ENCODE peak calls at places on chromosomes 2 and 18, in five cellular contexts. Z is kidney epithelial cell, X is Calu3, L is sigmoid colon, D is GM20000. R is an unnamed sample.

GRCh38 chr2:28250006-28250405 is 142.7 kb upstream of the FOSL2 start:
- DNase-seq in Z (no peak), X (peak; percentile 28), L (no peak), D (no peak), R (no peak)

GRCh38 chr18:74456409-74457042 is 582 bp downstream of the DIPK1C start:
- DNase-seq in Z (no peak), X (no peak), L (no peak), D (no peak), R (no peak)

GRCh38 chr18:41642756-41643155 is 312.3 kb upstream of the PIK3C3 start:
- DNase-seq in Z (no peak), X (no peak), L (no peak), D (no peak), R (no peak)

GRCh38 chr2:41870948-41871522 is 176.8 kb upstream of the PKDCC start:
- DNase-seq in Z (no peak), X (no peak), L (no peak), D (no peak), R (no peak)

GRCh38 chr2:188138313-188138712 is 153.4 kb upstream of the GULP1 start:
- DNase-seq in Z (no peak), X (no peak), L (no peak), D (no peak), R (no peak)

GRCh38 chr18:13584826-13585225 is 141.5 kb downstream of the FAM210A start:
- DNase-seq in Z (no peak), X (no peak), L (no peak), D (no peak), R (no peak)

GRCh38 chr18:7329036-7329435 is 98.1 kb downstream of the LRRC30 start:
- DNase-seq in Z (no peak), X (no peak), L (no peak), D (no peak), R (no peak)

GRCh38 chr2:207352978-207353377 is 176.8 kb upstream of the CREB1 start:
- DNase-seq in Z (no peak), X (no peak), L (no peak), D (no peak), R (no peak)

GRCh38 chr2:144027593-144027992 is 492.3 kb downstream of the ZEB2 start:
- DNase-seq in Z (no peak), X (no peak), L (no peak), D (no peak), R (no peak)

GRCh38 chr2:136916131-136916530 is 150.8 kb downstream of the THSD7B start:
- DNase-seq in Z (peak; percentile 69), X (no peak), L (no peak), D (no peak), R (no peak)

GRCh38 chr18:3982541-3982940 is 472.6 kb downstream of the DLGAP1 start:
- DNase-seq in Z (no peak), X (no peak), L (no peak), D (no peak), R (no peak)

GRCh38 chr2:6791682-6792081 is 74.0 kb downstream of the CMPK2 start:
- DNase-seq in Z (no peak), X (no peak), L (no peak), D (no peak), R (no peak)

GRCh38 chr18:9673296-9674251 is 34.5 kb upstream of the RAB31 start:
- DNase-seq in Z (peak; percentile 99), X (peak; percentile 81), L (no peak), D (peak; percentile 86), R (no peak)

GRCh38 chr2:120879401-120880295 is 144.0 kb downstream of the GLI2 start:
- DNase-seq in Z (no peak), X (no peak), L (no peak), D (no peak), R (peak; percentile 88)

GRCh38 chr2:149330127-149331022 is at the start of gene LYPD6:
- DNase-seq in Z (no peak), X (peak; percentile 83), L (peak; percentile 82), D (peak; percentile 73), R (no peak)

GRCh38 chr18:41071826-41072225 is 883.2 kb upstream of the PIK3C3 start:
- DNase-seq in Z (no peak), X (no peak), L (no peak), D (no peak), R (no peak)

GRCh38 chr2:8003462-8004075 is 678.3 kb upstream of the ID2 start:
- DNase-seq in Z (no peak), X (no peak), L (peak; percentile 88), D (no peak), R (no peak)

GRCh38 chr2:36376319-36376765 is 20.8 kb downstream of the CRIM1 start:
- DNase-seq in Z (no peak), X (peak; percentile 66), L (peak; percentile 92), D (no peak), R (no peak)

GRCh38 chr2:26530696-26531095 is 52.8 kb upstream of the OTOF start:
- DNase-seq in Z (no peak), X (no peak), L (peak; percentile 54), D (no peak), R (no peak)

GRCh38 chr18:75173125-75173432 is 35.9 kb downstream of the PTGR3 start:
- DNase-seq in Z (no peak), X (no peak), L (no peak), D (peak; percentile 89), R (no peak)

GRCh38 chr2:175373001-175373727 is 191.7 kb upstream of the ATP5MC3 start:
- DNase-seq in Z (peak; percentile 23), X (peak; percentile 59), L (no peak), D (no peak), R (no peak)

GRCh38 chr2:98586466-98587140 is 21.7 kb downstream of the COA5 start:
- DNase-seq in Z (no peak), X (no peak), L (no peak), D (no peak), R (no peak)

GRCh38 chr2:55883829-55884228 is 39.8 kb downstream of the EFEMP1 start:
- DNase-seq in Z (no peak), X (no peak), L (no peak), D (no peak), R (no peak)

GRCh38 chr2:55887351-55887750 is 36.2 kb downstream of the EFEMP1 start:
- DNase-seq in Z (no peak), X (no peak), L (no peak), D (no peak), R (no peak)

GRCh38 chr2:55883339-55883738 is 40.2 kb downstream of the EFEMP1 start:
- DNase-seq in Z (no peak), X (no peak), L (no peak), D (no peak), R (no peak)

GRCh38 chr2:55885944-55886281 is 37.7 kb downstream of the EFEMP1 start:
- DNase-seq in Z (no peak), X (no peak), L (no peak), D (no peak), R (no peak)

DNA sequence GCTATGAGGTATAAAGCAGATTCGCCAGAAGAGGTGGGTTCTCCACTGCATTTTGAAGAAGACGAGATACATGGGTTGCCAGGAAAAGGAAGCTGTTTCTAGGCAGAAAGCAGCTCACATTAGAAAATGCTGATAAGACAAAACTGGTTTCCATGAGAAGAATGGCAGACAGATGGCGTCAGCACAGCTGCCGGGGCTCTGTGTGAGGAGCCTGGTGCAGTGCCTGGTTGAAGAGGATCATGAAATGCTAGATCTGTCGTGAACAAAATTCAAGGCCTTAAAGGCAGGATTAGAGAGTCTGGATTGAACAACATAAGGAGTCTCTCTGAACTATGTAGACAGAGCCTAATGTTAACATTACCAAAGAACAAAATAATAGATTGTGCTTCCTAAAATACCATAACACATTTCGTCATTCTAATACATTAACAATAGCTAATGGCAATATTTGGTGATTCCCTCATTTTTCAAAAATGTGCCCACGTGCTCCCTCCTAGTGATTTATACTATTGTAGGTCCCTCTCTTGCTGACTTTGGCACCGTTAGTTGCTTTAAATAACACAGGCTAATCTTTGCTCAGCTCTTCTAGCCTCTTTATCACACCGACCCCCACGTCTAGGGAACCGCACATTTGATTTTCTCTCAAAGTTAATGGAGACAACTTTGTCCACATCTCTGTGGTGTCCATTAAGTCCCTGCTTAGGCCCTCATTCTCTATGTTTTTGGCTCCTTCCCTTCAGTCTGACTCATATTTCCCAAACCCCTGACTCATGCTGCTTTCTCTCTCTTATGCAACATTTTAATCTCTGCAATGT is 38.2 kb downstream of the EFEMP1 start:
- DNase-seq in Z (peak; percentile 38), X (peak; percentile 38), L (no peak), D (no peak), R (no peak)
- TF ChIP-seq CTCF in Z (no peak), X (no peak), L (no peak), D (no peak), R (peak; percentile 25)

DNA sequence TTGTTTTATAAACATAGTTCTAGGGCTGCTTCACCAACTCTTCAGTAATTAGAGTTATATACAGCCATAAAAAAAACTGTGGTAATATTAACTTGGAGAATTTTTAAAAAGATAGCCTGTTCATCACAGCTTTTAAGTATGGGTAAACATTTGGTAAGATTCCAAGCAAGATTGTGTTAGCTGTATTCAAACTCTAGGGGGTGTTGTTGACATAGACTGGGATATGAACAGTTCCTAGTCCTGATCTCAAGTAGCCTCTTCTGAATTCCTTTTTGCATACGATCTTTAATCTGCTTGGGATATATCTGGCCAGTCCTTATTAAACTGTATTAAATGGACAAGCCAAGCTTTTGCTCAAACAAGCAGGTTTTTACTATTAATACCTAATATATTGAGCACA is 13.4 kb downstream of the NOP58 start:
- DNase-seq in Z (no peak), X (no peak), L (no peak), D (no peak), R (no peak)
- TF ChIP-seq CTCF in Z (peak; percentile 62), X (no peak), L (peak; percentile 18), D (no peak), R (peak; percentile 85)

GRCh38 chr2:178208817-178209216 is 14.5 kb downstream of the OSBPL6 start:
- DNase-seq in Z (no peak), X (no peak), L (no peak), D (no peak), R (no peak)
- TF ChIP-seq CTCF in Z (peak; percentile 38), X (peak; percentile 18), L (no peak), D (no peak), R (peak; percentile 72)

DNA sequence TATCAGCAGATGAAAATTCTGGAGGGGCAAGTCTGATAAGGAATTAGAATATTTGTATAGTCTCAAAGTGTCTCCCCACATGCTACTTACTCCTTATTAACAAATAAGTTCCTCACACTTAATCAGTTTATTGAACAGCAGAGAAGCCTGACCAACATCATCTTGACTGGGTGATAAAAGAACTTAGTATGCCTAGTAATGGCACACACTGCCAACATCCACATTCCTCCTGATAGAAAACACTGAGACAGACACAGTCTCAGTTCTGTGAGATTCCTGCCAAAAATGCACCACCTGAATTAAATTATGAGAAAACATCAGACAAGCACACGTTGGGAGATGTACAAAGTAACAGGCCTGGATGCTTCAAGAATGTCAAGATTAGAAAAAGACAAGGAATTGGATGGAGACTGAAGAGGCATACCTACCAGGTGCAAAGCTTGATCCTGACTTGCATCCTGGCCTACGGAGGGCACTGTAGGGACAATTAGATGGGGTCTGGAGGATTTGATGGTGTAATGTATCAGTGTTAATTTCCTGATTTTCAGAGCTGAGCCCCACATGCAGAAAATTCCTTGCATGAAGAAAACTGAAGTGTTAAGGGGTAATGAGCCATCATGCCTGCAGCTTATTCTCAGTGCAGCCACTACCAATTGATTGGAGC is 200.4 kb upstream of the SH3BP4 start:
- DNase-seq in Z (no peak), X (no peak), L (no peak), D (no peak), R (no peak)
- TF ChIP-seq CTCF in Z (no peak), X (no peak), L (no peak), D (no peak), R (peak; percentile 22)

GRCh38 chr2:174080672-174081121 is 115.5 kb upstream of the SP3 start:
- DNase-seq in Z (no peak), X (no peak), L (no peak), D (no peak), R (no peak)
- TF ChIP-seq CTCF in Z (no peak), X (no peak), L (no peak), D (no peak), R (no peak)

GRCh38 chr18:43661570-43661969 is 384.3 kb upstream of the SYT4 start:
- DNase-seq in Z (peak; percentile 56), X (peak; percentile 61), L (no peak), D (no peak), R (no peak)
- TF ChIP-seq CTCF in Z (peak; percentile 58), X (peak; percentile 58), L (no peak), D (no peak), R (peak; percentile 74)